ENCODE peak calls at places on chromosomes 6 and 20, in eight cellular contexts. One of them, this sample, is unnamed.

GRCh38 chr6:14258695-14259655 is 141.4 kb downstream of the CD83 start:
- DNase-seq in IMR-90: peak; percentile 3
- DNase-seq in adrenal gland: no peak
- DNase-seq in A549: no peak
- DNase-seq in body of pancreas: no peak
- DNase-seq in HCT116: no peak
- DNase-seq in prostate gland: no peak
- DNase-seq in ovary: no peak
- DNase-seq in this sample: no peak

GRCh38 chr20:17442588-17442987 is 88.6 kb downstream of the BFSP1 start:
- DNase-seq in IMR-90: no peak
- DNase-seq in adrenal gland: no peak
- DNase-seq in A549: no peak
- DNase-seq in body of pancreas: no peak
- DNase-seq in HCT116: peak; percentile 32
- DNase-seq in prostate gland: no peak
- DNase-seq in ovary: no peak
- DNase-seq in this sample: no peak

GRCh38 chr20:53162251-53162835 is 190.2 kb downstream of the TSHZ2 start:
- DNase-seq in IMR-90: peak; percentile 47
- DNase-seq in adrenal gland: peak; percentile 76
- DNase-seq in A549: peak; percentile 18
- DNase-seq in body of pancreas: peak; percentile 28
- DNase-seq in HCT116: peak; percentile 42
- DNase-seq in prostate gland: peak; percentile 34
- DNase-seq in ovary: peak; percentile 50
- DNase-seq in this sample: no peak

GRCh38 chr6:145148392-145149175 is 586.7 kb downstream of the EPM2A start:
- DNase-seq in IMR-90: peak; percentile 63
- DNase-seq in adrenal gland: peak; percentile 83
- DNase-seq in A549: peak; percentile 2
- DNase-seq in body of pancreas: peak; percentile 25
- DNase-seq in HCT116: peak; percentile 82
- DNase-seq in prostate gland: no peak
- DNase-seq in ovary: no peak
- DNase-seq in this sample: peak; percentile 68

GRCh38 chr6:35955521-35955920 is 34.6 kb upstream of the SRPK1 start:
- DNase-seq in IMR-90: no peak
- DNase-seq in adrenal gland: no peak
- DNase-seq in A549: no peak
- DNase-seq in body of pancreas: no peak
- DNase-seq in HCT116: no peak
- DNase-seq in prostate gland: no peak
- DNase-seq in ovary: no peak
- DNase-seq in this sample: no peak

GRCh38 chr6:31321820-31322219 is 35.2 kb downstream of the HLA-B start:
- DNase-seq in IMR-90: no peak
- DNase-seq in adrenal gland: no peak
- DNase-seq in A549: no peak
- DNase-seq in body of pancreas: no peak
- DNase-seq in HCT116: no peak
- DNase-seq in prostate gland: no peak
- DNase-seq in ovary: no peak
- DNase-seq in this sample: no peak

GRCh38 chr6:168371989-168372711 is 52.6 kb upstream of the DACT2 start:
- DNase-seq in IMR-90: no peak
- DNase-seq in adrenal gland: no peak
- DNase-seq in A549: no peak
- DNase-seq in body of pancreas: no peak
- DNase-seq in HCT116: no peak
- DNase-seq in prostate gland: no peak
- DNase-seq in ovary: no peak
- DNase-seq in this sample: no peak

GRCh38 chr20:63134201-63134612 is 81.7 kb downstream of the YTHDF1 start:
- DNase-seq in IMR-90: no peak
- DNase-seq in adrenal gland: no peak
- DNase-seq in A549: no peak
- DNase-seq in body of pancreas: no peak
- DNase-seq in HCT116: no peak
- DNase-seq in prostate gland: no peak
- DNase-seq in ovary: no peak
- DNase-seq in this sample: no peak

GRCh38 chr6:103273048-103273447 is 1586.7 kb downstream of the HACE1 start:
- DNase-seq in IMR-90: no peak
- DNase-seq in adrenal gland: no peak
- DNase-seq in A549: no peak
- DNase-seq in body of pancreas: no peak
- DNase-seq in HCT116: peak; percentile 56
- DNase-seq in prostate gland: no peak
- DNase-seq in ovary: no peak
- DNase-seq in this sample: no peak

GRCh38 chr6:154249499-154250298 is 106.9 kb downstream of the IPCEF1 start:
- DNase-seq in IMR-90: no peak
- DNase-seq in adrenal gland: no peak
- DNase-seq in A549: no peak
- DNase-seq in body of pancreas: no peak
- DNase-seq in HCT116: no peak
- DNase-seq in prostate gland: no peak
- DNase-seq in ovary: no peak
- DNase-seq in this sample: no peak

GRCh38 chr6:36052092-36052491 is 24.5 kb downstream of the MAPK14 start:
- DNase-seq in IMR-90: no peak
- DNase-seq in adrenal gland: no peak
- DNase-seq in A549: no peak
- DNase-seq in body of pancreas: no peak
- DNase-seq in HCT116: no peak
- DNase-seq in prostate gland: peak; percentile 58
- DNase-seq in ovary: no peak
- DNase-seq in this sample: no peak

GRCh38 chr6:28525496-28526039 is at the start of gene GPX5:
- DNase-seq in IMR-90: no peak
- DNase-seq in adrenal gland: no peak
- DNase-seq in A549: no peak
- DNase-seq in body of pancreas: no peak
- DNase-seq in HCT116: no peak
- DNase-seq in prostate gland: no peak
- DNase-seq in ovary: no peak
- DNase-seq in this sample: no peak

GRCh38 chr20:10281911-10282310 is 63.3 kb downstream of the SNAP25 start:
- DNase-seq in IMR-90: no peak
- DNase-seq in adrenal gland: no peak
- DNase-seq in A549: no peak
- DNase-seq in body of pancreas: no peak
- DNase-seq in HCT116: no peak
- DNase-seq in prostate gland: no peak
- DNase-seq in ovary: no peak
- DNase-seq in this sample: no peak

GRCh38 chr20:46419882-46420281 is 13.5 kb upstream of the ELMO2 start:
- DNase-seq in IMR-90: no peak
- DNase-seq in adrenal gland: no peak
- DNase-seq in A549: no peak
- DNase-seq in body of pancreas: no peak
- DNase-seq in HCT116: no peak
- DNase-seq in prostate gland: no peak
- DNase-seq in ovary: no peak
- DNase-seq in this sample: no peak

GRCh38 chr6:142235247-142235646 is 66.6 kb upstream of the ADGRG6 start:
- DNase-seq in IMR-90: no peak
- DNase-seq in adrenal gland: no peak
- DNase-seq in A549: no peak
- DNase-seq in body of pancreas: no peak
- DNase-seq in HCT116: no peak
- DNase-seq in prostate gland: no peak
- DNase-seq in ovary: no peak
- DNase-seq in this sample: no peak

GRCh38 chr6:32886674-32887383 is 32.8 kb downstream of the PSMB9 start:
- DNase-seq in IMR-90: peak; percentile 89
- DNase-seq in adrenal gland: peak; percentile 65
- DNase-seq in A549: no peak
- DNase-seq in body of pancreas: peak; percentile 34
- DNase-seq in HCT116: no peak
- DNase-seq in prostate gland: no peak
- DNase-seq in ovary: peak; percentile 64
- DNase-seq in this sample: no peak

DNA sequence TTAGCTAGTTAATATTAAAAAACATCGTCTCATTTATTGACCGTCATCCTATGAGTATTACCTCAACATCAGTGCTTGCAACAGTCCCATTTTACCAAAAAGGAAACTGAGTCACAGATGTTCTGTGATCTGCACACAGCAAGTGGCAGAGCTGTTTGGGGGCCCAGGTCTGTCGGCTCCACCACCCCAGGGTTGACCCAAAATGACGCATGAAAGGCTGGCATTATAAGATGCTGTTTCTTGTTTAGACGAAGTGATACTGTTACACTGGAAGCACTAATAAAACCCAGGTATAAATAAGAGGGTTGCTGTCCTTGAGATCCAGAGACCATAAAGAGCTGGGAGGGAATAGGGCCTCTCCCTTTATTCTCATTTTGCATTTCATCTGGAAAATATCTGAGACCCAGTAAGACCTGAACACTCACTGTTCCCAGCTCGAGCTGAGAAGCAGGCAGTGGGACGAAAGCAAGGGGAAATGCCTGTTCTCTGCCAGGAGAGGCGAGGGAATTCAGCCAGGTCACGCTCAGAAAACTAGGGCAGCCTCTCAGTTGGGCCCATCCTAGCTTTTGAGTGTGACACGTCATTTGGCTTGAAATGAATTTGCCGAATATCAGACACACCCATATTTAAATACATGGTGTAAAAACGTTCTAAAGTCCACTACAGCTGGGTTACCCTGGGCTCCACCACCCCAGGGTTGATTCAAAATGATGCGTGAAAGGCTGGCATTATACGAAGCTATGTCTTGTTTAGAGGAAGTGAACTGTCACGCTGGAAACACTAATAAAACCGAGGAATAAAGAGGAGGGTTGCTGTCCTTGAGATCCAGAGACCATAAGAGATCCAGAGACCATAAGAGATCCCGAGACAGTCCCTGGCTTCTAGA is 1.4 kb upstream of the MICAL1 start:
- DNase-seq in IMR-90: peak; percentile 31
- DNase-seq in adrenal gland: peak; percentile 72
- DNase-seq in A549: no peak
- DNase-seq in body of pancreas: no peak
- DNase-seq in HCT116: no peak
- DNase-seq in prostate gland: no peak
- DNase-seq in ovary: peak; percentile 64
- DNase-seq in this sample: peak; percentile 69
- TF ChIP-seq POLR2A in IMR-90: no peak
- TF ChIP-seq POLR2A in adrenal gland: no peak
- TF ChIP-seq POLR2A in A549: no peak
- TF ChIP-seq POLR2A in body of pancreas: no peak
- TF ChIP-seq POLR2A in HCT116: no peak
- TF ChIP-seq POLR2A in prostate gland: no peak
- TF ChIP-seq POLR2A in ovary: no peak
- TF ChIP-seq POLR2A in this sample: no peak

DNA sequence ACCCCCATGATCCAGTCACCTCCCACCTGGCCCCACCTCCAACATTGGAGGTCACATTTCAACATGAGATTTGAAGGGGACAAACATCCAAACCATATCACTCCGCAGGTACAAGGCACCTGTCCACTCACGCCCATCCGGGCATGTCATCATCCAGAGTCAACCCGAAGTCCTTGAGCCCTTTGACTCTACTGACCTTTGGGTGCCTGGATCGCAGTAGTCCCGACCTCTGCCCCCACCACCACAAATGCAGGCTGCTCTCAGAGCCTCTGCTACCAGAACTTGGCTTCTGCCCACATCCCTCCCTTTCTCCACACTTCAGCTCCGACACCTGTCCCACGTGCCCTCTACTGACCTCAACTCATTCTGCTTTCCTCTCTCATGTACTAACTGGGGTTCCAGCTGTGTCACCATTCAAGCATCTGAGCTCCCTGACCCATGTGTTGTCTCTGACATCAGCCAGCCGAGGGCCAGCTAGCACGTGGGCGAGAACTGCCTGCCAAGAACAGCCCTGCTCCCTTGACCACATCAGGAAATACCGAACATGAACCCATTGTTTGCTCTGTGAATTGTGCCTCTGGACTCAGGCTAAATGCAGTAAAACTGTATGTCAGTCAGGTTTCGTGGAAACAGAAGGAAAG is 498.3 kb upstream of the SULF2 start:
- DNase-seq in IMR-90: peak; percentile 93
- DNase-seq in adrenal gland: peak; percentile 44
- DNase-seq in A549: no peak
- DNase-seq in body of pancreas: peak; percentile 33
- DNase-seq in HCT116: no peak
- DNase-seq in prostate gland: peak; percentile 41
- DNase-seq in ovary: peak; percentile 48
- DNase-seq in this sample: peak; percentile 24
- H3K27ac ChIP-seq in IMR-90: no peak overlapping the region
- H3K27ac ChIP-seq in adrenal gland: no peak overlapping the region
- H3K27ac ChIP-seq in A549: no peak overlapping the region
- H3K27ac ChIP-seq in body of pancreas: no peak overlapping the region
- H3K27ac ChIP-seq in HCT116: no peak overlapping the region
- H3K27ac ChIP-seq in prostate gland: no peak overlapping the region
- H3K27ac ChIP-seq in ovary: no peak overlapping the region
- H3K27ac ChIP-seq in this sample: no peak overlapping the region

DNA sequence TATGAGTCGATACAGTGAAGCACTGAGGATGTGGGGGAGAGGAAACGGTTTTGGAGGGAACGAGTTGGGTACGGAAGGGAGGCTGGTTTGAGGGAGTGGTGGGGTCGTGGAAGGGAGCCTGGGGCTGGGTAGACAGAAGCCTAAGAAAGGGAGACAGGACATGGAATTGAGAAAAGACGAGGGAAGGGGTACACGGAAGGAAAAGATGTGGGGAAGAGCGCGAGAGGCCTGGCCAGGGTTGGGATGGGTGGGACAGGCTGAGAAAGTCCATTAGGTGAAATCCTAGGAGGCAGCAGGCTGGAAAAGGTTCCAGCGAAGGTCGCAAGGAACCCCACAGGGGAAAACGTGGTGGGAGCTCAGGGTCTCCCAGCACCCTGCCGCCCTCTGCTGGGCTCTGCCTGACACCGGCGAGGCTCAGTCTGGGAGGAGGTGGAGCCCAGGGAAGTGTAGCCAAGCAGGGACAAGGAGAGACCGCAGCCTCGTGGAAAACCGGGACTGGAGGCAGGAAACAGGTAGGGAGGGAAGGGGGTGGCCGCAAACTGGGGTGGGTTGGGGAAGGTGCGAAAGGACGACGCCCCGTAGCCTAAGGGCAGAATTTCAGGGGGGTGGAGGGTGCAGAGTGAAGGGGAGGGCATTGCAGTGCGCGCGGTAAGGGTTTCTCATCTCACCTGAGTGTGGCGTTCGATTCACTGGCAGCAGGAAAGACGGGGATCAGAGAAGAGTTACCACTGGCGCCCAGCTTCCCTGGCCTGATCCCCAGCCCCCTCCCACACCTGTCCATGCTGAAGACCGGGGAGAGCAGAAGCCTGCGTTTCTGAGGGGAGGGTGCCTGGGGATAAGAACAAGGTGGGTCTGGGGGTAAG is 4.3 kb downstream of the GABBR1 start:
- DNase-seq in IMR-90: peak; percentile 73
- DNase-seq in adrenal gland: peak; percentile 78
- DNase-seq in A549: peak; percentile 81
- DNase-seq in body of pancreas: peak; percentile 69
- DNase-seq in HCT116: no peak
- DNase-seq in prostate gland: peak; percentile 77
- DNase-seq in ovary: peak; percentile 85
- DNase-seq in this sample: peak; percentile 33
- TF ChIP-seq POLR2A in IMR-90: no peak
- TF ChIP-seq POLR2A in adrenal gland: no peak
- TF ChIP-seq POLR2A in A549: no peak
- TF ChIP-seq POLR2A in body of pancreas: no peak
- TF ChIP-seq POLR2A in HCT116: no peak
- TF ChIP-seq POLR2A in prostate gland: no peak
- TF ChIP-seq POLR2A in ovary: peak; percentile 10
- TF ChIP-seq POLR2A in this sample: no peak

GRCh38 chr6:138103876-138104275 is 3.3 kb downstream of the PERP start:
- DNase-seq in IMR-90: no peak
- DNase-seq in adrenal gland: no peak
- DNase-seq in A549: no peak
- DNase-seq in body of pancreas: no peak
- DNase-seq in HCT116: no peak
- DNase-seq in prostate gland: no peak
- DNase-seq in ovary: no peak
- DNase-seq in this sample: no peak
- H3K27ac ChIP-seq in IMR-90: no peak overlapping the region
- H3K27ac ChIP-seq in adrenal gland: no peak overlapping the region
- H3K27ac ChIP-seq in A549: peak overlapping the region; percentile 17
- H3K27ac ChIP-seq in body of pancreas: no peak overlapping the region
- H3K27ac ChIP-seq in HCT116: no peak overlapping the region
- H3K27ac ChIP-seq in prostate gland: no peak overlapping the region
- H3K27ac ChIP-seq in ovary: no peak overlapping the region
- H3K27ac ChIP-seq in this sample: no peak overlapping the region